ENCODE peak calls at places on chromosomes 11 and 22, in four cellular contexts. One of them, this sample, is unnamed.

GRCh38 chr22:20060700-20061480 is 19.2 kb upstream of the DGCR8 start:
- DNase-seq in lung: no peak
- DNase-seq in left ventricle myocardium inferior: no peak
- DNase-seq in MM.1S: no peak
- DNase-seq in this sample: no peak

GRCh38 chr11:128757886-128758612 is 64.2 kb downstream of the FLI1 start:
- DNase-seq in left ventricle myocardium inferior: no peak
- DNase-seq in lung: no peak
- DNase-seq in MM.1S: peak; percentile 79
- DNase-seq in this sample: no peak

GRCh38 chr22:21568207-21569075 is 927 bp downstream of the UBE2L3 start:
- DNase-seq in lung: no peak
- DNase-seq in MM.1S: peak; percentile 43
- DNase-seq in left ventricle myocardium inferior: peak; percentile 19
- DNase-seq in this sample: peak; percentile 38

GRCh38 chr22:35425971-35426800 is 26.2 kb downstream of the MCM5 start:
- DNase-seq in lung: no peak
- DNase-seq in MM.1S: no peak
- DNase-seq in left ventricle myocardium inferior: no peak
- DNase-seq in this sample: no peak

GRCh38 chr22:44795701-44796630 is 43.6 kb downstream of the ARHGAP8 start:
- DNase-seq in lung: no peak
- DNase-seq in left ventricle myocardium inferior: no peak
- DNase-seq in MM.1S: no peak
- DNase-seq in this sample: no peak

GRCh38 chr11:127042445-127042844 is 41.9 kb upstream of the KIRREL3 start:
- DNase-seq in lung: no peak
- DNase-seq in MM.1S: no peak
- DNase-seq in left ventricle myocardium inferior: no peak
- DNase-seq in this sample: no peak

GRCh38 chr22:21457023-21457787 is 10.0 kb upstream of the TMEM191C start:
- DNase-seq in left ventricle myocardium inferior: no peak
- DNase-seq in lung: peak; percentile 34
- DNase-seq in MM.1S: no peak
- DNase-seq in this sample: no peak

GRCh38 chr11:65355013-65355775 is 643 bp downstream of the TIGD3 start:
- DNase-seq in left ventricle myocardium inferior: peak; percentile 34
- DNase-seq in lung: peak; percentile 39
- DNase-seq in MM.1S: peak; percentile 59
- DNase-seq in this sample: no peak

GRCh38 chr11:2794419-2794795 is 91.2 kb downstream of the CDKN1C start:
- DNase-seq in MM.1S: no peak
- DNase-seq in lung: no peak
- DNase-seq in left ventricle myocardium inferior: peak; percentile 9
- DNase-seq in this sample: no peak

GRCh38 chr22:20506543-20507252 is 712 bp upstream of the MED15 start:
- DNase-seq in MM.1S: no peak
- DNase-seq in lung: no peak
- DNase-seq in left ventricle myocardium inferior: no peak
- DNase-seq in this sample: no peak

GRCh38 chr11:13169709-13170108 is 107.9 kb upstream of the BMAL1 start:
- DNase-seq in left ventricle myocardium inferior: no peak
- DNase-seq in lung: peak; percentile 31
- DNase-seq in MM.1S: no peak
- DNase-seq in this sample: no peak

GRCh38 chr22:28841111-28841510 is 40.7 kb upstream of the XBP1 start:
- DNase-seq in lung: no peak
- DNase-seq in left ventricle myocardium inferior: no peak
- DNase-seq in MM.1S: no peak
- DNase-seq in this sample: no peak

GRCh38 chr11:33843018-33843417 is 48.9 kb downstream of the LMO2 start:
- DNase-seq in left ventricle myocardium inferior: no peak
- DNase-seq in MM.1S: no peak
- DNase-seq in lung: no peak
- DNase-seq in this sample: no peak

GRCh38 chr11:104968856-104969776 is 742 bp upstream of the CASP4 start:
- DNase-seq in MM.1S: no peak
- DNase-seq in lung: no peak
- DNase-seq in left ventricle myocardium inferior: peak; percentile 25
- DNase-seq in this sample: peak; percentile 34

GRCh38 chr22:17698948-17699347 is 60.4 kb downstream of the BCL2L13 start:
- DNase-seq in left ventricle myocardium inferior: no peak
- DNase-seq in MM.1S: no peak
- DNase-seq in lung: no peak
- DNase-seq in this sample: no peak

GRCh38 chr22:35582861-35583670 is 34.1 kb downstream of the MB start:
- DNase-seq in MM.1S: peak; percentile 53
- DNase-seq in left ventricle myocardium inferior: peak; percentile 55
- DNase-seq in lung: peak; percentile 62
- DNase-seq in this sample: peak; percentile 73

GRCh38 chr22:27633296-27633871 is 168.2 kb downstream of the MN1 start:
- DNase-seq in MM.1S: no peak
- DNase-seq in lung: no peak
- DNase-seq in left ventricle myocardium inferior: no peak
- DNase-seq in this sample: no peak

GRCh38 chr11:128716231-128716630 is 22.4 kb downstream of the FLI1 start:
- DNase-seq in lung: no peak
- DNase-seq in left ventricle myocardium inferior: no peak
- DNase-seq in MM.1S: peak; percentile 31
- DNase-seq in this sample: no peak

GRCh38 chr11:126186031-126186698 is 25.3 kb downstream of the RPUSD4 start:
- DNase-seq in MM.1S: no peak
- DNase-seq in left ventricle myocardium inferior: peak; percentile 69
- DNase-seq in lung: no peak
- DNase-seq in this sample: peak; percentile 74

GRCh38 chr11:130204703-130205095 is 45.1 kb downstream of the ST14 start:
- DNase-seq in left ventricle myocardium inferior: no peak
- DNase-seq in MM.1S: no peak
- DNase-seq in lung: no peak
- DNase-seq in this sample: no peak

GRCh38 chr22:29780781-29781676 is 13.9 kb downstream of the UQCR10 start:
- DNase-seq in MM.1S: no peak
- DNase-seq in left ventricle myocardium inferior: no peak
- DNase-seq in lung: no peak
- DNase-seq in this sample: no peak

GRCh38 chr11:120914021-120914420 is 109.9 kb upstream of the TBCEL start:
- DNase-seq in MM.1S: no peak
- DNase-seq in lung: no peak
- DNase-seq in left ventricle myocardium inferior: no peak
- DNase-seq in this sample: no peak

GRCh38 chr22:43922123-43922522 is 1.5 kb upstream of the PNPLA3 start:
- DNase-seq in lung: no peak
- DNase-seq in MM.1S: no peak
- DNase-seq in left ventricle myocardium inferior: no peak
- DNase-seq in this sample: no peak

GRCh38 chr11:91104237-91104636 is 881.4 kb upstream of the CHORDC1 start:
- DNase-seq in lung: no peak
- DNase-seq in MM.1S: no peak
- DNase-seq in left ventricle myocardium inferior: no peak
- DNase-seq in this sample: no peak

GRCh38 chr22:31287818-31288495 is 4.3 kb downstream of the PIK3IP1 start:
- DNase-seq in left ventricle myocardium inferior: no peak
- DNase-seq in lung: no peak
- DNase-seq in MM.1S: no peak
- DNase-seq in this sample: no peak

GRCh38 chr22:18119409-18120110 is 9.0 kb downstream of the TUBA8 start:
- DNase-seq in lung: no peak
- DNase-seq in MM.1S: no peak
- DNase-seq in left ventricle myocardium inferior: peak; percentile 62
- DNase-seq in this sample: no peak

GRCh38 chr11:40280161-40281054 is 1179.0 kb downstream of the LRRC4C start:
- DNase-seq in lung: no peak
- DNase-seq in MM.1S: no peak
- DNase-seq in left ventricle myocardium inferior: peak; percentile 18
- DNase-seq in this sample: no peak

GRCh38 chr11:2290351-2290841 is 11.3 kb downstream of the C11orf21 start:
- DNase-seq in left ventricle myocardium inferior: no peak
- DNase-seq in lung: no peak
- DNase-seq in MM.1S: no peak
- DNase-seq in this sample: peak; percentile 12

DNA sequence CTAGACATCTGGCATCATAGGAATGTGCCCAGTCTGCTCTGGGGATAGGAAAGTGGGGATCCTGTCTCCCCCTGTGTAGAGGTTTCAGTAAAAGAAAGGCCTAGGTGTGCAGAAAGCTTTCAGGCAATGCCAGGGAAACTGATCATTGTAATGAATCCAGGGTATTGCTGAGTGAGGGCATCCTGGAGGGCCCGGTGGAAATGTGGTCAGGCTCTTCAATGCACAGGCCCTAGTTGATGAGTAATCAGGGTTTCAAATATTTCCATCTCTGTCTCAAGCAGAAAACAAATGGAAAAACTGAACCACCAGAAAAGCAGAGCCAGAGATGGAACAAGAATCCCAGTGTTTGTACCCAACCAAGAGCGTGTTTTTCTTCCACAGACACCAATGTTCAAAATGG is 2.0 kb downstream of the CD3E start:
- DNase-seq in lung: no peak
- DNase-seq in MM.1S: no peak
- DNase-seq in left ventricle myocardium inferior: no peak
- DNase-seq in this sample: no peak
- H3K4me1 ChIP-seq in lung: no peaks in the 10 kb centered on the region
- H3K4me1 ChIP-seq in MM.1S: peaks cover 10% of the 10 kb centered on the region
- H3K4me1 ChIP-seq in left ventricle myocardium inferior: no peaks in the 10 kb centered on the region
- H3K4me1 ChIP-seq in this sample: no peaks in the 10 kb centered on the region

GRCh38 chr11:69049490-69049867 is 747 bp downstream of the TPCN2 start:
- DNase-seq in MM.1S: no peak
- DNase-seq in left ventricle myocardium inferior: no peak
- DNase-seq in lung: no peak
- DNase-seq in this sample: no peak

GRCh38 chr11:69051381-69052342 is 2.9 kb downstream of the TPCN2 start:
- DNase-seq in lung: no peak
- DNase-seq in MM.1S: no peak
- DNase-seq in left ventricle myocardium inferior: no peak
- DNase-seq in this sample: no peak

GRCh38 chr11:69048718-69049489 is at the start of gene TPCN2:
- DNase-seq in left ventricle myocardium inferior: peak; percentile 92
- DNase-seq in MM.1S: peak; percentile 91
- DNase-seq in lung: peak; percentile 91
- DNase-seq in this sample: peak; percentile 95

GRCh38 chr11:69050592-69051380 is 2.1 kb downstream of the TPCN2 start:
- DNase-seq in left ventricle myocardium inferior: no peak
- DNase-seq in MM.1S: no peak
- DNase-seq in lung: no peak
- DNase-seq in this sample: no peak

DNA sequence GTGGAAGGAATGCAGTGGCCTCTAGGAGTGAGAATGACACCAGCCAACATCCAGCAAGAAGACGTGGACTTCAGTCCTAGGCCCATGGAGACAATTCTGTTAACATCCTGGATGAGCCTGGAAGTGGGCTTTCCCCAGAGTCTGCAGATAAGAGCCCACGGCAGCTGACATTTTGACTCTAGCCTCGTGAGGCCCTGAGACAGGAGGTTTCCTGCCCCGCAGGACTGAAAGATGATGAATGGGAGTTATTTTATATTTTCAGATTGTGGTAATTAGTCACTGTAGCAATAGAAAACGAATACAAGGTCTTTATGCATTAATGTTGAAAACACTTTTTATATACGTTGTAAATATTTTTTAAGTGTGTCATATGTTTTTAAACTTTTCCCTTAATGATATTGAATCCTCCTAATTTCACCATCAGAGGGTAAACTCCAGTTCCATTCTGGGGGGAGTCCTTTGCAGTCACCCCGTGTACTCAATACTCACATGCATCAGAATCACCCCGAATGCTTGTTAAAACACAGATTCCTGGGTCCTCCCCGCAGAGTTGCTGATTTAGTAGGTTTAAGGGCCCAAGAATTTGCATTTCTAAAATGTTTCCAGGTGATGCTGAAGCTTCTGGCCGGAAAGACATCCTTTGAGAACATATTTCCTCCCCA is 545 bp upstream of the TPCN2 start:
- DNase-seq in MM.1S: no peak
- DNase-seq in left ventricle myocardium inferior: no peak
- DNase-seq in lung: no peak
- DNase-seq in this sample: no peak
- H3K4me1 ChIP-seq in MM.1S: peaks cover 15% of the 10 kb centered on the region
- H3K4me1 ChIP-seq in left ventricle myocardium inferior: peaks cover 50% of the 10 kb centered on the region
- H3K4me1 ChIP-seq in lung: no peaks in the 10 kb centered on the region
- H3K4me1 ChIP-seq in this sample: peaks cover 40% of the 10 kb centered on the region

GRCh38 chr11:114162719-114163123 is 103.2 kb downstream of the ZBTB16 start:
- DNase-seq in lung: peak; percentile 92
- DNase-seq in left ventricle myocardium inferior: peak; percentile 86
- DNase-seq in MM.1S: no peak
- DNase-seq in this sample: peak; percentile 95

GRCh38 chr11:114160884-114161283 is 101.4 kb downstream of the ZBTB16 start:
- DNase-seq in left ventricle myocardium inferior: no peak
- DNase-seq in lung: no peak
- DNase-seq in MM.1S: no peak
- DNase-seq in this sample: no peak

GRCh38 chr11:114159802-114160588 is 100.5 kb downstream of the ZBTB16 start:
- DNase-seq in left ventricle myocardium inferior: peak; percentile 100
- DNase-seq in MM.1S: peak; percentile 97
- DNase-seq in lung: peak; percentile 98
- DNase-seq in this sample: peak; percentile 98

GRCh38 chr11:114163231-114163631 is 103.7 kb downstream of the ZBTB16 start:
- DNase-seq in lung: no peak
- DNase-seq in MM.1S: no peak
- DNase-seq in left ventricle myocardium inferior: no peak
- DNase-seq in this sample: peak; percentile 53

GRCh38 chr11:114161486-114162250 is 102.2 kb downstream of the ZBTB16 start:
- DNase-seq in left ventricle myocardium inferior: no peak
- DNase-seq in lung: no peak
- DNase-seq in MM.1S: no peak
- DNase-seq in this sample: no peak
- H3K4me1 ChIP-seq in left ventricle myocardium inferior: peaks cover 96% of the 10 kb centered on the region
- H3K4me1 ChIP-seq in lung: peaks cover 67% of the 10 kb centered on the region
- H3K4me1 ChIP-seq in MM.1S: peaks cover 29% of the 10 kb centered on the region
- H3K4me1 ChIP-seq in this sample: peaks cover 84% of the 10 kb centered on the region

GRCh38 chr11:96230686-96231085 is 112.3 kb downstream of the MAML2 start:
- DNase-seq in lung: no peak
- DNase-seq in left ventricle myocardium inferior: no peak
- DNase-seq in MM.1S: no peak
- DNase-seq in this sample: no peak

GRCh38 chr11:96228911-96229310 is 114.1 kb downstream of the MAML2 start:
- DNase-seq in MM.1S: no peak
- DNase-seq in left ventricle myocardium inferior: no peak
- DNase-seq in lung: no peak
- DNase-seq in this sample: no peak

GRCh38 chr11:96229354-96229973 is 113.5 kb downstream of the MAML2 start:
- DNase-seq in lung: no peak
- DNase-seq in MM.1S: no peak
- DNase-seq in left ventricle myocardium inferior: no peak
- DNase-seq in this sample: no peak

GRCh38 chr11:96228472-96228871 is 114.5 kb downstream of the MAML2 start:
- DNase-seq in left ventricle myocardium inferior: peak; percentile 65
- DNase-seq in lung: peak; percentile 40
- DNase-seq in MM.1S: no peak
- DNase-seq in this sample: peak; percentile 71

DNA sequence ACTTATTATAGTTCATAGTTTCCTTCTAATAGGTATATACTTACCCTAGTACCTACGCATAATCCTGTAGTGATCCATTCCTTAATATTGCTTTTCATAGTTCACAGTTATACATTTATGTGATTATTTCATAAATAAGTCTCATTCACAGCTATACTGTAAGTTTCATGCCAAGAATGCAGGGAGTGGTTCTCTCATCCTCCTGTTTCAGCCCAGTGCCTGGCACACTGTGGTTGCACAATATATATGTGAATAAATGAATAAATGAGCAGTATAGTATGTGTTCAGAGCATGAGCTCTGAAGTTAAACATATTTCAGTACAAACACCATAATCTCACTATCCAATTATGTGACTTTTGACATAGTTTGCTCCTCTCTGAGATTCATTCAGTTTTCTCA is 115.8 kb downstream of the MAML2 start:
- DNase-seq in lung: no peak
- DNase-seq in left ventricle myocardium inferior: no peak
- DNase-seq in MM.1S: no peak
- DNase-seq in this sample: no peak
- H3K4me1 ChIP-seq in lung: peaks cover 15% of the 10 kb centered on the region
- H3K4me1 ChIP-seq in left ventricle myocardium inferior: peaks cover 49% of the 10 kb centered on the region
- H3K4me1 ChIP-seq in MM.1S: peaks cover 2% of the 10 kb centered on the region
- H3K4me1 ChIP-seq in this sample: peaks cover 10% of the 10 kb centered on the region

This sample was measured in testis.